ENCODE peak calls at places on chromosome 1, in seven cellular contexts. G, K, V, S, I, H and U are unnamed samples.

GRCh38 chr1:207128336-207128921 is 24.4 kb downstream of the C4BPA start:
- DNase-seq in G (no peak), K (no peak), V (no peak), S (no peak), I (no peak), H (no peak), U (no peak)

GRCh38 chr1:19505694-19506457 is 20.5 kb upstream of the CAPZB start:
- DNase-seq in G (no peak), K (no peak), V (no peak), S (no peak), I (no peak), H (no peak), U (no peak)

GRCh38 chr1:18535391-18536210 is 54.9 kb downstream of the KLHDC7A start:
- DNase-seq in G (peak; percentile 12), K (no peak), V (no peak), S (no peak), I (no peak), H (no peak), U (no peak)

GRCh38 chr1:65309317-65310077 is at the start of gene DNAJC6:
- DNase-seq in G (peak; percentile 78), K (peak; percentile 93), V (peak; percentile 69), S (peak; percentile 62), I (peak; percentile 64), H (peak; percentile 90), U (peak; percentile 29)

GRCh38 chr1:156086256-156086662 is 4.0 kb upstream of the MEX3A start:
- DNase-seq in G (no peak), K (no peak), V (peak; percentile 91), S (peak; percentile 57), I (no peak), H (peak; percentile 63), U (no peak)

GRCh38 chr1:181623850-181624249 is 140.5 kb downstream of the CACNA1E start:
- DNase-seq in G (no peak), K (no peak), V (no peak), S (no peak), I (no peak), H (no peak), U (no peak)

GRCh38 chr1:230112131-230112701 is 45.2 kb downstream of the GALNT2 start:
- DNase-seq in G (no peak), K (no peak), V (no peak), S (peak; percentile 49), I (no peak), H (no peak), U (no peak)

GRCh38 chr1:151475175-151475574 is 15.9 kb upstream of the POGZ start:
- DNase-seq in G (no peak), K (no peak), V (no peak), S (no peak), I (no peak), H (no peak), U (peak; percentile 70)

GRCh38 chr1:174022080-174022975 is at the start of gene RC3H1:
- DNase-seq in G (peak; percentile 87), K (peak; percentile 85), V (peak; percentile 76), S (peak; percentile 92), I (peak; percentile 86), H (peak; percentile 94), U (peak; percentile 63)